ENCODE peak calls at places on chromosomes 4 and X, in four cellular contexts. B, A, Z and D are unnamed samples.

GRCh38 chr4:44760142-44760898 is 34.0 kb upstream of the GNPDA2 start:
- DNase-seq in Z (peak), B (peak), A (no peak), D (peak)

GRCh38 chr4:94408549-94409374 is 43.0 kb upstream of the PDLIM5 start:
- DNase-seq in B (peak), Z (peak), A (no peak), D (peak)

GRCh38 chr4:78612398-78613005 is 60.9 kb downstream of the ANXA3 start:
- DNase-seq in Z (peak), B (peak), A (no peak), D (peak)

GRCh38 chrX:31227250-31227649 is 155.4 kb upstream of the FTHL17 start:
- DNase-seq in Z (peak), A (no peak), B (no peak), D (no peak)

GRCh38 chr4:174757736-174758135 is 71.3 kb downstream of the GLRA3 start:
- DNase-seq in Z (no peak), B (no peak), A (peak), D (peak)

GRCh38 chr4:143581331-143581961 is 67.9 kb downstream of the SMARCA5 start:
- DNase-seq in A (peak), B (no peak), Z (no peak), D (peak)

GRCh38 chr4:187687701-187688100 is 307.9 kb upstream of the ZFP42 start:
- DNase-seq in Z (peak), B (peak), A (no peak), D (no peak)

GRCh38 chr4:7044415-7044930 is 1.3 kb downstream of the TADA2B start:
- DNase-seq in Z (no peak), B (peak), A (no peak), D (no peak)

GRCh38 chrX:110081740-110082139 is 78.8 kb downstream of the TMEM164 start:
- DNase-seq in B (peak), Z (peak), A (no peak), D (no peak)

GRCh38 chr4:102553982-102554381 is 52.8 kb downstream of the NFKB1 start:
- DNase-seq in B (no peak), A (no peak), Z (peak), D (no peak)

GRCh38 chr4:153495480-153496206 is 29.5 kb downstream of the TMEM131L start:
- DNase-seq in A (no peak), B (no peak), Z (no peak), D (peak)

GRCh38 chr4:41145571-41146078 is 68.7 kb downstream of the APBB2 start:
- DNase-seq in Z (peak), A (no peak), B (peak), D (no peak)

GRCh38 chrX:104047171-104047570 is 7.4 kb downstream of the H2BW2 start:
- DNase-seq in B (no peak), A (no peak), Z (no peak), D (no peak)

GRCh38 chrX:123291623-123292022 is 107.5 kb downstream of the GRIA3 start:
- DNase-seq in A (no peak), B (no peak), Z (no peak), D (no peak)

GRCh38 chr4:64146030-64146429 is 263.2 kb downstream of the TECRL start:
- DNase-seq in B (peak), Z (no peak), A (no peak), D (no peak)

GRCh38 chr4:150583287-150584197 is 1.6 kb downstream of the MAB21L2 start:
- DNase-seq in B (peak), Z (peak), A (peak), D (peak)

GRCh38 chrX:78199851-78200250 is 60.4 kb upstream of the TAF9B start:
- DNase-seq in Z (peak), A (no peak), B (peak), D (peak)

GRCh38 chr4:27648416-27648815 is 787.8 kb downstream of the STIM2 start:
- DNase-seq in B (no peak), Z (no peak), A (no peak), D (no peak)

GRCh38 chrX:56764975-56765791 is 36.1 kb downstream of the NBDY start:
- DNase-seq in A (peak), B (peak), Z (no peak), D (no peak)

GRCh38 chr4:89356086-89356485 is 48.5 kb upstream of the GPRIN3 start:
- DNase-seq in Z (no peak), B (no peak), A (no peak), D (no peak)

GRCh38 chr4:186020106-186020792 is 48.7 kb upstream of the TLR3 start:
- DNase-seq in A (no peak), Z (no peak), B (no peak), D (no peak)

GRCh38 chr4:185015108-185015507 is 3.2 kb upstream of the HELT start:
- DNase-seq in Z (peak), A (no peak), B (no peak), D (no peak)

GRCh38 chr4:8817813-8818062 is 53.9 kb downstream of the HMX1 start:
- DNase-seq in B (no peak), A (no peak), Z (no peak), D (no peak)

GRCh38 chrX:49155900-49156837 is 6.4 kb upstream of the MAGIX start:
- DNase-seq in A (peak), B (peak), Z (peak), D (peak)

GRCh38 chrX:155188786-155189185 is 27.5 kb upstream of the VBP1 start:
- DNase-seq in Z (no peak), B (no peak), A (no peak), D (no peak)

GRCh38 chr4:68883870-68884269 is 67.7 kb downstream of the UGT2A3 start:
- DNase-seq in B (no peak), Z (no peak), A (no peak), D (no peak)

GRCh38 chrX:56248492-56248891 is 16.3 kb downstream of the KLF8 start:
- DNase-seq in A (peak), B (peak), Z (peak), D (peak)

GRCh38 chr4:42150653-42151567 is 1.5 kb downstream of the BEND4 start:
- DNase-seq in Z (no peak), A (peak), B (peak), D (peak)

GRCh38 chr4:15344041-15344440 is 83.8 kb upstream of the C1QTNF7 start:
- DNase-seq in Z (peak), A (no peak), B (peak), D (peak)

GRCh38 chr4:93203708-93204107 is 624.8 kb upstream of the ATOH1 start:
- DNase-seq in B (peak), Z (peak), A (peak), D (peak)

GRCh38 chr4:72448231-72448630 is 120.8 kb downstream of the ADAMTS3 start:
- DNase-seq in B (no peak), Z (no peak), A (no peak), D (no peak)

GRCh38 chrX:50470103-50471031 is at the start of gene DGKK:
- DNase-seq in A (peak), B (no peak), Z (no peak), D (peak)

GRCh38 chr4:2793920-2794706 is 1.2 kb downstream of the SH3BP2 start:
- DNase-seq in Z (no peak), A (peak), B (peak), D (peak)
- H3K18ac ChIP-seq in Z (peak), A (no peak), B (peak), D (no peak)

GRCh38 chr4:52880994-52881393 is 18.9 kb downstream of the RASL11B start:
- DNase-seq in A (no peak), Z (no peak), B (no peak), D (no peak)

GRCh38 chr4:52877694-52878093 is 15.6 kb downstream of the RASL11B start:
- DNase-seq in A (no peak), Z (peak), B (no peak), D (peak)

GRCh38 chr4:52883707-52884669 is 21.9 kb downstream of the RASL11B start:
- DNase-seq in B (no peak), A (no peak), Z (no peak), D (no peak)

GRCh38 chr4:52883183-52883621 is 21.1 kb downstream of the RASL11B start:
- DNase-seq in B (no peak), Z (no peak), A (no peak), D (peak)
- H3K18ac ChIP-seq in B (no peak), Z (no peak), A (no peak), D (peak)

DNA sequence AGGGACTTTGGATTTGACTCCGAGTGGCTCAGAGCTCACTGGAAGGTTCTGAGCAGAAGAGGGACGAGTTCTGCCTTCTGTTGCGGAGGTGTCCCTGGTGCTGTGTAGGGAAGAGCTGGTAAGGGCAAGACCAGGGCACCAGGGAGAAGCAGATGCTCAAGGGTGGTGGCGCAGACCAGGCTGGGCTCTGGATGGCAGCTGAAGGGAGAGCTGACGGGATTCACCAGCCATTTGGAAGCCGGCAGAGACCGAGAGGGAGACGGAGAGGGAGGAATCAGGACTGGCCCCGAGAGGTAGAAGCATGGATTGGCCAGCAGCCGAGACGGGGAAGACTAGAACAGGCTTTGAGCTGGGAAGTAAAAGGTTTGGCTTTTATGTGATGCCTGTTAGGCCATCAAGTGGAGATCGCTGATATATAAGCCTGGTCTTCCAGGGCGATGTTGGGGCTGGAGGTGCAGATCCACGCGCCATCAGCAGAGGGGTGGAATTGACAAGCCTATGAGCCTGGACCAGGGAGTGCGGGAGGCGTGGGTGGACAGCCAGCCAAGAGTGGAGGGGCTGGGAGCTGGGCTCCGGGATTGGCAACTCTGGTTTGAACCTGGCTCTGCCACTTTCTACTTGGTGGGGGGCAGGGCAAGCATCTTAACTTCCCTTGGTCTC is 43.4 kb downstream of the ADRA2C start:
- DNase-seq in A (no peak), B (no peak), Z (no peak), D (no peak)
- H3K18ac ChIP-seq in A (no peak), B (no peak), Z (no peak), D (no peak)

GRCh38 chr4:182808673-182809416 is 108.3 kb downstream of the DCTD start:
- DNase-seq in A (no peak), B (peak), Z (peak), D (no peak)

GRCh38 chr4:182807346-182807745 is 109.8 kb downstream of the DCTD start:
- DNase-seq in A (no peak), Z (no peak), B (peak), D (no peak)

GRCh38 chr4:182809417-182810102 is 107.6 kb downstream of the DCTD start:
- DNase-seq in B (no peak), Z (no peak), A (no peak), D (peak)

GRCh38 chr4:182806259-182807252 is 110.6 kb downstream of the DCTD start:
- DNase-seq in A (peak), Z (peak), B (peak), D (peak)

DNA sequence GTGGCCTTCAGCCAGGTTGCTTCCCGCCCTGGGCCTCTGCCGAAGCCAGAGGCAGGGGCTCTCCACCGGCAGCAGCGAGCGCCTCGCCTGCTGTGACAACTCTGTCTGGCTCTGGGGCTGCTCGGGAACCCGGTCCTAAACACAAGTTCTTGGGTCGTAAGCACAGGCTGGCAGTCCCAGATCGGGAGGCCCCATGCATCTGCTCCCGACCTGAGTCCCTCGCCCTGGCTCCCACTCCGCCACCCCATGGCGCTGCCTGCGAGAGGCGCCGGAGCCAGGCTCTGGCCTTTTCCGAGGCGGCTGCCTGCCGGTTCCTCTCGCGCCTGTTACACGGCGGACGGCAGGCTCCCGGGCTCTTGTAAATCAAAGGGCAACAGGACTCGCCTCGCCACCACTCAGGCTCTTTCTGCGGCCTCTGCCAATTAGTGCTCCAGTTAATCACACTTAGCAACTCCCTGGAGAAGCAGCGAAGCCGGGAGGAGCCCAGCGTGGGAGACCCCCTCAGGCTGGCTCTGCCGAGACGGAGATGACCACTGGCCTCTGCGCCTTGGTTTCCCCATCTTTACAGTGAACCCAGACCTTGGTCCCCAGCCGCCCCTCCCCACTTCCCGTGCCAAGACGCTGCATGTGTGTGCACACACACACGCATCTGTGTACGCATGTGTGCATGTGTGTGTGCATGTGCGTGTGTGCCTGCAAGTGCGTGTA is 109.2 kb downstream of the DCTD start:
- DNase-seq in B (no peak), Z (no peak), A (peak), D (peak)
- H3K18ac ChIP-seq in B (no peak), Z (no peak), A (no peak), D (no peak)

DNA sequence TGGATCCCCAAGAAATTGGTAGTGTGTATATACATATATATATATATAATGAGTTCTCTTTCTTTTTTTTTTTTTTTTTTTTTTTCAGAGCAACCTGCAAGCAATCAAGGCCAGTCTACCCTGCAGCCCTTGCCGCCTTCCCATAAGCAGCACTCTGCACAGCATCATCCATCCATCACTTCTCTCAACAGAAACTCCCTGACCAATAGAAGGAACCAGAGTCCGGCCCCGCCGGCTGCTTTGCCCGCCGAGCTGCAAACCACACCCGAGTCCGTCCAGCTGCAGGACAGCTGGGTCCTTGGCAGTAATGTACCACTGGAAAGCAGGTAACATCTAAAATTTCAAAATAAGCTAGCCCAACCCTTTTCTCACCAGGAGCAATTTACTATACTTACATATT is 316.4 kb downstream of the DCTD start:
- DNase-seq in B (no peak), Z (no peak), A (no peak), D (no peak)
- H3K18ac ChIP-seq in B (no peak), Z (no peak), A (no peak), D (no peak)

DNA sequence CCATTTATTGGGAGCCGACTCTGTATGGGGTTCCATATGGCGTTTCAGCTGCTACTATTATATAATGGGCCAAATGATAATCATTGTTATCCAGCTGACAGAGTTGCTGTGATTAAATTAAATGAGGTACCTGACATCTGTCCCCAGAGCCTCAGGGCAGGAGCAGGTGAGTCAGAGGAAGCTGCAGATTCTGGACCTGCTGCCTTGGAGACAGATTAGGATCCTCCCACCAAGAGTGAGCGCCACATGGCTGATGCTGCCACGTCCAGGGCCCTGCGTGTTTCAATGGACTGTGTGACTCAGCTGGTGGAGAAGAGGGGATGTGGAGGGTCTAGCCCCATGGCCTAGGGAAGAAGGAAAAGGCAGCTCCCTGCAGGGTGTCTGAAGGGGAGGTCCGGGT is 28.3 kb upstream of the UXT start:
- DNase-seq in B (no peak), A (no peak), Z (no peak), D (no peak)
- H3K18ac ChIP-seq in B (no peak), A (no peak), Z (no peak), D (no peak)